ENCODE peak calls at places on chromosomes 16 and 17, in four cellular contexts. M, W, L and S are unnamed samples.
A peak's percentile ranks its signal among the peaks of the same experiment; 100 is the strongest.

GRCh38 chr16:64421515-64421914 is 700.3 kb downstream of the CDH11 start:
- DNase-seq in L (no peak), M (no peak), W (no peak), S (no peak)

GRCh38 chr16:72536673-72537435 is 364.9 kb upstream of the PMFBP1 start:
- DNase-seq in W (no peak), L (peak; percentile 65), M (no peak), S (no peak)

GRCh38 chr16:85249830-85250455 is 137.7 kb upstream of the CIBAR2 start:
- DNase-seq in M (no peak), L (no peak), W (peak; percentile 79), S (no peak)

GRCh38 chr16:11114366-11115164 is 141.4 kb downstream of the SOCS1 start:
- DNase-seq in W (no peak), M (no peak), L (no peak), S (no peak)

GRCh38 chr16:80739523-80739922 is 64.9 kb downstream of the CDYL2 start:
- DNase-seq in M (no peak), W (no peak), L (no peak), S (no peak)

GRCh38 chr17:79627766-79628690 is 17.2 kb upstream of the RBFOX3 start:
- DNase-seq in W (no peak), L (no peak), M (peak; percentile 5), S (no peak)

GRCh38 chr16:12531937-12532336 is 271.8 kb downstream of the CPPED1 start:
- DNase-seq in L (peak; percentile 53), M (no peak), W (peak; percentile 3), S (no peak)

GRCh38 chr16:1909661-1910231 is 8.5 kb downstream of the HS3ST6 start:
- DNase-seq in L (no peak), M (no peak), W (no peak), S (no peak)

GRCh38 chr16:88347656-88348376 is 34.9 kb upstream of the ZNF469 start:
- DNase-seq in W (no peak), L (no peak), M (no peak), S (no peak)

GRCh38 chr17:2749784-2750181 is 331 bp upstream of the CCDC92B start:
- DNase-seq in M (peak; percentile 68), W (no peak), L (peak; percentile 61), S (peak; percentile 32)

GRCh38 chr16:27721548-27722265 is 171.8 kb downstream of the KATNIP start:
- DNase-seq in W (no peak), M (peak; percentile 57), L (peak; percentile 46), S (no peak)

GRCh38 chr17:81386646-81387234 is 8.5 kb upstream of the BAHCC1 start:
- DNase-seq in M (peak; percentile 52), W (no peak), L (no peak), S (no peak)

GRCh38 chr17:79023886-79024771 is at the start of gene C1QTNF1:
- DNase-seq in L (no peak), W (no peak), M (peak; percentile 78), S (no peak)

GRCh38 chr17:1298616-1299015 is 19.2 kb downstream of the TRARG1 start:
- DNase-seq in M (no peak), L (no peak), W (no peak), S (no peak)

GRCh38 chr17:73307130-73307529 is 4.7 kb downstream of the CDC42EP4 start:
- DNase-seq in L (no peak), W (peak; percentile 20), M (no peak), S (no peak)

GRCh38 chr17:76074390-76075363 is at the start of gene GALR2:
- DNase-seq in L (no peak), M (no peak), W (no peak), S (no peak)

GRCh38 chr16:78242231-78242630 is 142.8 kb downstream of the WWOX start:
- DNase-seq in L (no peak), M (no peak), W (no peak), S (no peak)

GRCh38 chr17:42563543-42563942 is 1.6 kb downstream of the COASY start:
- DNase-seq in L (no peak), M (peak; percentile 74), W (no peak), S (no peak)

GRCh38 chr17:15269087-15269486 is 4.0 kb upstream of the PMP22 start:
- DNase-seq in M (no peak), L (no peak), W (no peak), S (no peak)

GRCh38 chr17:78665952-78666920 is 89.0 kb upstream of the DNAH17 start:
- DNase-seq in L (no peak), W (no peak), M (peak; percentile 79), S (no peak)

GRCh38 chr17:39064374-39064773 is 87.1 kb downstream of the PLXDC1 start:
- DNase-seq in M (no peak), L (peak; percentile 62), W (no peak), S (peak; percentile 30)

GRCh38 chr17:65561394-65562205 is at the start of gene AXIN2:
- DNase-seq in L (peak; percentile 92), W (peak; percentile 78), M (peak; percentile 94), S (peak; percentile 59)

GRCh38 chr17:81566461-81567126 is 14.4 kb upstream of the FAAP100 start:
- DNase-seq in L (peak; percentile 96), W (peak; percentile 82), M (peak; percentile 87), S (peak; percentile 74)

GRCh38 chr17:39618252-39618913 is 8.4 kb upstream of the PPP1R1B start:
- DNase-seq in W (peak; percentile 39), M (no peak), L (no peak), S (no peak)

GRCh38 chr17:1762233-1762905 is 509 bp downstream of the SERPINF1 start:
- DNase-seq in L (peak; percentile 53), W (no peak), M (no peak), S (no peak)

GRCh38 chr16:70412385-70412784 is 26.5 kb downstream of the ST3GAL2 start:
- DNase-seq in M (no peak), L (no peak), W (no peak), S (no peak)

GRCh38 chr16:84375773-84376172 is 7.4 kb downstream of the ATP2C2 start:
- DNase-seq in L (no peak), M (no peak), W (no peak), S (no peak)

GRCh38 chr16:8850279-8850885 is 18.4 kb downstream of the CARHSP1 start:
- DNase-seq in W (no peak), M (peak; percentile 81), L (peak; percentile 83), S (peak; percentile 87)

GRCh38 chr16:87166934-87167333 is 150.3 kb downstream of the C16orf95 start:
- DNase-seq in M (no peak), L (no peak), W (no peak), S (no peak)

GRCh38 chr17:38465420-38466345 is 37.4 kb downstream of the ARHGAP23 start:
- DNase-seq in M (peak; percentile 93), W (no peak), L (no peak), S (no peak)

GRCh38 chr16:28289939-28290862 is 2.1 kb upstream of the SBK1 start:
- DNase-seq in W (no peak), L (no peak), M (no peak), S (no peak)

GRCh38 chr16:57009641-57010170 is 20.3 kb downstream of the NLRC5 start:
- DNase-seq in L (no peak), W (no peak), M (no peak), S (no peak)

GRCh38 chr17:29722411-29723198 is 99.9 kb upstream of the CORO6 start:
- DNase-seq in M (peak; percentile 35), L (peak; percentile 98), W (peak; percentile 80), S (no peak)

GRCh38 chr17:44473367-44473766 is 29.8 kb downstream of the GPATCH8 start:
- DNase-seq in L (no peak), W (no peak), M (no peak), S (no peak)

GRCh38 chr17:13638855-13639458 is 37.2 kb upstream of the HS3ST3A1 start:
- DNase-seq in M (no peak), W (no peak), L (peak; percentile 29), S (peak; percentile 22)

GRCh38 chr16:4016648-4017047 is 99.6 kb downstream of the ADCY9 start:
- DNase-seq in M (no peak), W (no peak), L (peak; percentile 69), S (no peak)

GRCh38 chr17:57032343-57032742 is 52.7 kb upstream of the AKAP1 start:
- DNase-seq in W (no peak), M (no peak), L (no peak), S (no peak)

GRCh38 chr17:51819341-51819740 is 339.2 kb downstream of the CA10 start:
- DNase-seq in M (no peak), L (no peak), W (no peak), S (no peak)

GRCh38 chr17:2050246-2050866 is 4.5 kb upstream of the HIC1 start:
- DNase-seq in W (no peak), L (peak; percentile 70), M (peak; percentile 67), S (no peak)